ENCODE peak calls at places on chromosomes 5 and 9, in four cellular contexts. One of them, this sample, is unnamed.

GRCh38 chr9:29176786-29177185 is 1603.5 kb upstream of the C9orf72 start:
- DNase-seq in AML-193: no peak
- DNase-seq in Kasumi-1: no peak
- DNase-seq in activated CD8-positive, alpha-beta memory T cell treated with anti-CD3 and anti-CD28 coated beads, Interleukin-2, amount 50 U/mL, for 48 hours: no peak
- DNase-seq in this sample: no peak

GRCh38 chr5:994821-995220 is 13.8 kb upstream of the NKD2 start:
- DNase-seq in AML-193: no peak
- DNase-seq in activated CD8-positive, alpha-beta memory T cell treated with anti-CD3 and anti-CD28 coated beads, Interleukin-2, amount 50 U/mL, for 48 hours: no peak
- DNase-seq in Kasumi-1: no peak
- DNase-seq in this sample: no peak

GRCh38 chr5:116032094-116032517 is at the start of gene ARL14EPL:
- DNase-seq in Kasumi-1: peak
- DNase-seq in AML-193: peak
- DNase-seq in activated CD8-positive, alpha-beta memory T cell treated with anti-CD3 and anti-CD28 coated beads, Interleukin-2, amount 50 U/mL, for 48 hours: no peak
- DNase-seq in this sample: peak

GRCh38 chr5:139646912-139647391 is 1.2 kb upstream of the CXXC5 start:
- DNase-seq in Kasumi-1: peak
- DNase-seq in activated CD8-positive, alpha-beta memory T cell treated with anti-CD3 and anti-CD28 coated beads, Interleukin-2, amount 50 U/mL, for 48 hours: no peak
- DNase-seq in AML-193: no peak
- DNase-seq in this sample: peak

GRCh38 chr5:78592735-78593386 is 55.7 kb downstream of the LHFPL2 start:
- DNase-seq in AML-193: no peak
- DNase-seq in activated CD8-positive, alpha-beta memory T cell treated with anti-CD3 and anti-CD28 coated beads, Interleukin-2, amount 50 U/mL, for 48 hours: no peak
- DNase-seq in Kasumi-1: no peak
- DNase-seq in this sample: no peak

GRCh38 chr5:142303576-142303975 is 21.2 kb downstream of the SPRY4 start:
- DNase-seq in AML-193: no peak
- DNase-seq in Kasumi-1: no peak
- DNase-seq in activated CD8-positive, alpha-beta memory T cell treated with anti-CD3 and anti-CD28 coated beads, Interleukin-2, amount 50 U/mL, for 48 hours: no peak
- DNase-seq in this sample: no peak

GRCh38 chr9:120386390-120387131 is 193.4 kb downstream of the CDK5RAP2 start:
- DNase-seq in Kasumi-1: no peak
- DNase-seq in AML-193: no peak
- DNase-seq in activated CD8-positive, alpha-beta memory T cell treated with anti-CD3 and anti-CD28 coated beads, Interleukin-2, amount 50 U/mL, for 48 hours: no peak
- DNase-seq in this sample: no peak

GRCh38 chr5:84148651-84149050 is 236.0 kb downstream of the EDIL3 start:
- DNase-seq in AML-193: no peak
- DNase-seq in activated CD8-positive, alpha-beta memory T cell treated with anti-CD3 and anti-CD28 coated beads, Interleukin-2, amount 50 U/mL, for 48 hours: no peak
- DNase-seq in Kasumi-1: no peak
- DNase-seq in this sample: no peak

GRCh38 chr5:169433221-169433651 is 132.3 kb upstream of the SLIT3 start:
- DNase-seq in Kasumi-1: no peak
- DNase-seq in AML-193: no peak
- DNase-seq in activated CD8-positive, alpha-beta memory T cell treated with anti-CD3 and anti-CD28 coated beads, Interleukin-2, amount 50 U/mL, for 48 hours: no peak
- DNase-seq in this sample: no peak

GRCh38 chr5:181160-181559 is 10.1 kb upstream of the LRRC14B start:
- DNase-seq in activated CD8-positive, alpha-beta memory T cell treated with anti-CD3 and anti-CD28 coated beads, Interleukin-2, amount 50 U/mL, for 48 hours: no peak
- DNase-seq in AML-193: no peak
- DNase-seq in Kasumi-1: no peak
- DNase-seq in this sample: no peak

GRCh38 chr9:94906713-94907112 is 180.2 kb downstream of the AOPEP start:
- DNase-seq in Kasumi-1: no peak
- DNase-seq in activated CD8-positive, alpha-beta memory T cell treated with anti-CD3 and anti-CD28 coated beads, Interleukin-2, amount 50 U/mL, for 48 hours: no peak
- DNase-seq in AML-193: no peak
- DNase-seq in this sample: no peak

GRCh38 chr9:134544388-134545212 is 97.0 kb upstream of the COL5A1 start:
- DNase-seq in Kasumi-1: no peak
- DNase-seq in AML-193: no peak
- DNase-seq in activated CD8-positive, alpha-beta memory T cell treated with anti-CD3 and anti-CD28 coated beads, Interleukin-2, amount 50 U/mL, for 48 hours: no peak
- DNase-seq in this sample: no peak

GRCh38 chr5:59287884-59288283 is 605.6 kb downstream of the PDE4D start:
- DNase-seq in Kasumi-1: no peak
- DNase-seq in activated CD8-positive, alpha-beta memory T cell treated with anti-CD3 and anti-CD28 coated beads, Interleukin-2, amount 50 U/mL, for 48 hours: no peak
- DNase-seq in AML-193: no peak
- DNase-seq in this sample: no peak

GRCh38 chr5:144230806-144231205 is 60.1 kb downstream of the KCTD16 start:
- DNase-seq in activated CD8-positive, alpha-beta memory T cell treated with anti-CD3 and anti-CD28 coated beads, Interleukin-2, amount 50 U/mL, for 48 hours: no peak
- DNase-seq in Kasumi-1: no peak
- DNase-seq in AML-193: no peak
- DNase-seq in this sample: no peak

GRCh38 chr9:132210472-132211145 is 48.8 kb downstream of the NTNG2 start:
- DNase-seq in AML-193: no peak
- DNase-seq in activated CD8-positive, alpha-beta memory T cell treated with anti-CD3 and anti-CD28 coated beads, Interleukin-2, amount 50 U/mL, for 48 hours: peak
- DNase-seq in Kasumi-1: no peak
- DNase-seq in this sample: peak

GRCh38 chr5:157164521-157164920 is 1.5 kb downstream of the GARIN3 start:
- DNase-seq in Kasumi-1: no peak
- DNase-seq in AML-193: no peak
- DNase-seq in activated CD8-positive, alpha-beta memory T cell treated with anti-CD3 and anti-CD28 coated beads, Interleukin-2, amount 50 U/mL, for 48 hours: peak
- DNase-seq in this sample: no peak

GRCh38 chr5:122392844-122393243 is 80.8 kb downstream of the SNCAIP start:
- DNase-seq in AML-193: peak
- DNase-seq in activated CD8-positive, alpha-beta memory T cell treated with anti-CD3 and anti-CD28 coated beads, Interleukin-2, amount 50 U/mL, for 48 hours: no peak
- DNase-seq in Kasumi-1: no peak
- DNase-seq in this sample: peak

GRCh38 chr9:5486988-5487387 is 23.3 kb upstream of the PDCD1LG2 start:
- DNase-seq in Kasumi-1: no peak
- DNase-seq in activated CD8-positive, alpha-beta memory T cell treated with anti-CD3 and anti-CD28 coated beads, Interleukin-2, amount 50 U/mL, for 48 hours: no peak
- DNase-seq in AML-193: no peak
- DNase-seq in this sample: no peak

GRCh38 chr9:130453487-130453886 is 8.7 kb downstream of the ASS1 start:
- DNase-seq in activated CD8-positive, alpha-beta memory T cell treated with anti-CD3 and anti-CD28 coated beads, Interleukin-2, amount 50 U/mL, for 48 hours: no peak
- DNase-seq in Kasumi-1: no peak
- DNase-seq in AML-193: no peak
- DNase-seq in this sample: no peak

GRCh38 chr5:95988094-95988493 is 26.4 kb upstream of the ELL2 start:
- DNase-seq in AML-193: no peak
- DNase-seq in Kasumi-1: no peak
- DNase-seq in activated CD8-positive, alpha-beta memory T cell treated with anti-CD3 and anti-CD28 coated beads, Interleukin-2, amount 50 U/mL, for 48 hours: no peak
- DNase-seq in this sample: no peak

GRCh38 chr5:107553063-107553676 is 117.6 kb downstream of the EFNA5 start:
- DNase-seq in Kasumi-1: no peak
- DNase-seq in activated CD8-positive, alpha-beta memory T cell treated with anti-CD3 and anti-CD28 coated beads, Interleukin-2, amount 50 U/mL, for 48 hours: no peak
- DNase-seq in AML-193: no peak
- DNase-seq in this sample: no peak

GRCh38 chr5:174482549-174482948 is 241.8 kb upstream of the MSX2 start:
- DNase-seq in AML-193: no peak
- DNase-seq in Kasumi-1: no peak
- DNase-seq in activated CD8-positive, alpha-beta memory T cell treated with anti-CD3 and anti-CD28 coated beads, Interleukin-2, amount 50 U/mL, for 48 hours: no peak
- DNase-seq in this sample: no peak

GRCh38 chr9:77474903-77475302 is 173.2 kb downstream of the GNA14 start:
- DNase-seq in activated CD8-positive, alpha-beta memory T cell treated with anti-CD3 and anti-CD28 coated beads, Interleukin-2, amount 50 U/mL, for 48 hours: no peak
- DNase-seq in AML-193: no peak
- DNase-seq in Kasumi-1: no peak
- DNase-seq in this sample: no peak

GRCh38 chr5:998276-998974 is 10.2 kb upstream of the NKD2 start:
- DNase-seq in AML-193: no peak
- DNase-seq in Kasumi-1: no peak
- DNase-seq in activated CD8-positive, alpha-beta memory T cell treated with anti-CD3 and anti-CD28 coated beads, Interleukin-2, amount 50 U/mL, for 48 hours: peak
- DNase-seq in this sample: no peak

GRCh38 chr9:122251351-122251750 is 13.3 kb downstream of the RBM18 start:
- DNase-seq in activated CD8-positive, alpha-beta memory T cell treated with anti-CD3 and anti-CD28 coated beads, Interleukin-2, amount 50 U/mL, for 48 hours: no peak
- DNase-seq in AML-193: no peak
- DNase-seq in Kasumi-1: no peak
- DNase-seq in this sample: no peak

GRCh38 chr9:134594376-134594941 is 47.1 kb upstream of the COL5A1 start:
- DNase-seq in AML-193: no peak
- DNase-seq in Kasumi-1: no peak
- DNase-seq in activated CD8-positive, alpha-beta memory T cell treated with anti-CD3 and anti-CD28 coated beads, Interleukin-2, amount 50 U/mL, for 48 hours: peak
- DNase-seq in this sample: no peak

GRCh38 chr9:22976454-22976853 is 529.8 kb downstream of the DMRTA1 start:
- DNase-seq in Kasumi-1: no peak
- DNase-seq in activated CD8-positive, alpha-beta memory T cell treated with anti-CD3 and anti-CD28 coated beads, Interleukin-2, amount 50 U/mL, for 48 hours: no peak
- DNase-seq in AML-193: no peak
- DNase-seq in this sample: no peak

GRCh38 chr9:61670616-61671015 is 480.8 kb downstream of the SPATA31A7 start:
- DNase-seq in Kasumi-1: no peak
- DNase-seq in AML-193: no peak
- DNase-seq in activated CD8-positive, alpha-beta memory T cell treated with anti-CD3 and anti-CD28 coated beads, Interleukin-2, amount 50 U/mL, for 48 hours: peak
- DNase-seq in this sample: no peak

GRCh38 chr9:130715270-130716077 is 21.9 kb downstream of the EXOSC2 start:
- DNase-seq in Kasumi-1: no peak
- DNase-seq in AML-193: no peak
- DNase-seq in activated CD8-positive, alpha-beta memory T cell treated with anti-CD3 and anti-CD28 coated beads, Interleukin-2, amount 50 U/mL, for 48 hours: no peak
- DNase-seq in this sample: no peak

GRCh38 chr5:162485666-162486292 is 418.2 kb downstream of the GABRG2 start:
- DNase-seq in AML-193: no peak
- DNase-seq in Kasumi-1: no peak
- DNase-seq in activated CD8-positive, alpha-beta memory T cell treated with anti-CD3 and anti-CD28 coated beads, Interleukin-2, amount 50 U/mL, for 48 hours: no peak
- DNase-seq in this sample: no peak

GRCh38 chr9:3949744-3950143 is 350.1 kb downstream of the GLIS3 start:
- DNase-seq in activated CD8-positive, alpha-beta memory T cell treated with anti-CD3 and anti-CD28 coated beads, Interleukin-2, amount 50 U/mL, for 48 hours: no peak
- DNase-seq in Kasumi-1: no peak
- DNase-seq in AML-193: no peak
- DNase-seq in this sample: no peak

GRCh38 chr9:18795947-18796705 is 236.9 kb downstream of the SAXO1 start:
- DNase-seq in AML-193: no peak
- DNase-seq in Kasumi-1: no peak
- DNase-seq in activated CD8-positive, alpha-beta memory T cell treated with anti-CD3 and anti-CD28 coated beads, Interleukin-2, amount 50 U/mL, for 48 hours: no peak
- DNase-seq in this sample: no peak

GRCh38 chr5:84213212-84213611 is 171.5 kb downstream of the EDIL3 start:
- DNase-seq in Kasumi-1: no peak
- DNase-seq in AML-193: no peak
- DNase-seq in activated CD8-positive, alpha-beta memory T cell treated with anti-CD3 and anti-CD28 coated beads, Interleukin-2, amount 50 U/mL, for 48 hours: no peak
- DNase-seq in this sample: no peak

GRCh38 chr9:4066120-4066519 is 233.7 kb downstream of the GLIS3 start:
- DNase-seq in activated CD8-positive, alpha-beta memory T cell treated with anti-CD3 and anti-CD28 coated beads, Interleukin-2, amount 50 U/mL, for 48 hours: no peak
- DNase-seq in Kasumi-1: no peak
- DNase-seq in AML-193: no peak
- DNase-seq in this sample: no peak

GRCh38 chr5:32687167-32687831 is 23.8 kb upstream of the NPR3 start:
- DNase-seq in Kasumi-1: no peak
- DNase-seq in activated CD8-positive, alpha-beta memory T cell treated with anti-CD3 and anti-CD28 coated beads, Interleukin-2, amount 50 U/mL, for 48 hours: no peak
- DNase-seq in AML-193: no peak
- DNase-seq in this sample: peak

GRCh38 chr5:137753227-137753985 is 757 bp downstream of the HNRNPA0 start:
- DNase-seq in AML-193: no peak
- DNase-seq in Kasumi-1: no peak
- DNase-seq in activated CD8-positive, alpha-beta memory T cell treated with anti-CD3 and anti-CD28 coated beads, Interleukin-2, amount 50 U/mL, for 48 hours: peak
- DNase-seq in this sample: no peak

GRCh38 chr9:15763371-15763770 is 210.5 kb downstream of the CCDC171 start:
- DNase-seq in Kasumi-1: no peak
- DNase-seq in AML-193: no peak
- DNase-seq in activated CD8-positive, alpha-beta memory T cell treated with anti-CD3 and anti-CD28 coated beads, Interleukin-2, amount 50 U/mL, for 48 hours: no peak
- DNase-seq in this sample: no peak

GRCh38 chr5:179819296-179820126 is 1.2 kb upstream of the SQSTM1 start:
- DNase-seq in Kasumi-1: no peak
- DNase-seq in AML-193: no peak
- DNase-seq in activated CD8-positive, alpha-beta memory T cell treated with anti-CD3 and anti-CD28 coated beads, Interleukin-2, amount 50 U/mL, for 48 hours: peak
- DNase-seq in this sample: no peak

GRCh38 chr9:101380295-101380694 is 4.5 kb downstream of the BAAT start:
- DNase-seq in AML-193: no peak
- DNase-seq in Kasumi-1: no peak
- DNase-seq in activated CD8-positive, alpha-beta memory T cell treated with anti-CD3 and anti-CD28 coated beads, Interleukin-2, amount 50 U/mL, for 48 hours: no peak
- DNase-seq in this sample: no peak

This sample was measured in MV-4-11.